ENCODE peak calls at places on chromosomes 16 and 17, in six cellular contexts. One of them, this sample, is unnamed.

GRCh38 chr17:82346342-82347300 is 12.4 kb upstream of the TEX19 start:
- DNase-seq in A549: no peak
- DNase-seq in WTC11: no peak
- DNase-seq in endothelial cell of umbilical vein: no peak
- DNase-seq in HepG2: peak
- DNase-seq in K562: no peak
- DNase-seq in this sample: no peak

GRCh38 chr16:57531635-57532220 is 4.6 kb downstream of the CCDC102A start:
- DNase-seq in A549: no peak
- DNase-seq in WTC11: peak
- DNase-seq in endothelial cell of umbilical vein: no peak
- DNase-seq in HepG2: no peak
- DNase-seq in K562: no peak
- DNase-seq in this sample: peak

GRCh38 chr17:67017895-67018294 is 26.5 kb upstream of the CACNG1 start:
- DNase-seq in A549: no peak
- DNase-seq in WTC11: no peak
- DNase-seq in endothelial cell of umbilical vein: no peak
- DNase-seq in HepG2: no peak
- DNase-seq in K562: no peak
- DNase-seq in this sample: no peak

GRCh38 chr16:56983211-56983751 is 6.1 kb upstream of the NLRC5 start:
- DNase-seq in A549: no peak
- DNase-seq in WTC11: no peak
- DNase-seq in endothelial cell of umbilical vein: no peak
- DNase-seq in HepG2: no peak
- DNase-seq in K562: no peak
- DNase-seq in this sample: no peak

GRCh38 chr16:74570412-74571301 is 36.3 kb downstream of the GLG1 start:
- DNase-seq in A549: no peak
- DNase-seq in WTC11: no peak
- DNase-seq in endothelial cell of umbilical vein: no peak
- DNase-seq in HepG2: peak
- DNase-seq in K562: no peak
- DNase-seq in this sample: no peak

GRCh38 chr16:31475949-31476304 is 4.0 kb downstream of the TGFB1I1 start:
- DNase-seq in A549: no peak
- DNase-seq in WTC11: peak
- DNase-seq in endothelial cell of umbilical vein: no peak
- DNase-seq in HepG2: no peak
- DNase-seq in K562: peak
- DNase-seq in this sample: no peak

GRCh38 chr16:3020247-3020603 is at the start of gene TNFRSF12A:
- DNase-seq in A549: peak
- DNase-seq in WTC11: peak
- DNase-seq in endothelial cell of umbilical vein: peak
- DNase-seq in HepG2: peak
- DNase-seq in K562: peak
- DNase-seq in this sample: peak

GRCh38 chr16:60922920-60923319 is 1113.3 kb downstream of the CDH8 start:
- DNase-seq in A549: no peak
- DNase-seq in WTC11: no peak
- DNase-seq in endothelial cell of umbilical vein: no peak
- DNase-seq in HepG2: no peak
- DNase-seq in K562: no peak
- DNase-seq in this sample: no peak

GRCh38 chr17:39716879-39717536 is 13.3 kb downstream of the MIEN1 start:
- DNase-seq in A549: no peak
- DNase-seq in WTC11: no peak
- DNase-seq in endothelial cell of umbilical vein: no peak
- DNase-seq in HepG2: no peak
- DNase-seq in K562: no peak
- DNase-seq in this sample: no peak

GRCh38 chr16:67170168-67170947 is at the start of gene NOL3:
- DNase-seq in A549: peak
- DNase-seq in WTC11: peak
- DNase-seq in endothelial cell of umbilical vein: peak
- DNase-seq in HepG2: peak
- DNase-seq in K562: peak
- DNase-seq in this sample: no peak

GRCh38 chr16:70717817-70718216 is 32.0 kb upstream of the MTSS2 start:
- DNase-seq in A549: no peak
- DNase-seq in WTC11: no peak
- DNase-seq in endothelial cell of umbilical vein: no peak
- DNase-seq in HepG2: no peak
- DNase-seq in K562: no peak
- DNase-seq in this sample: no peak

GRCh38 chr17:37791434-37791833 is 46.6 kb upstream of the HNF1B start:
- DNase-seq in A549: peak
- DNase-seq in WTC11: peak
- DNase-seq in endothelial cell of umbilical vein: peak
- DNase-seq in HepG2: peak
- DNase-seq in K562: peak
- DNase-seq in this sample: no peak

GRCh38 chr17:73757324-73757942 is 113.2 kb upstream of the SDK2 start:
- DNase-seq in A549: no peak
- DNase-seq in WTC11: no peak
- DNase-seq in endothelial cell of umbilical vein: no peak
- DNase-seq in HepG2: no peak
- DNase-seq in K562: no peak
- DNase-seq in this sample: no peak

GRCh38 chr16:29198231-29198630 is 208.3 kb downstream of the NPIPB11 start:
- DNase-seq in A549: no peak
- DNase-seq in WTC11: no peak
- DNase-seq in endothelial cell of umbilical vein: no peak
- DNase-seq in HepG2: no peak
- DNase-seq in K562: no peak
- DNase-seq in this sample: peak

GRCh38 chr16:29198731-29199521 is 207.6 kb downstream of the NPIPB11 start:
- DNase-seq in A549: no peak
- DNase-seq in WTC11: no peak
- DNase-seq in endothelial cell of umbilical vein: no peak
- DNase-seq in HepG2: no peak
- DNase-seq in K562: no peak
- DNase-seq in this sample: no peak
- TF ChIP-seq JUN in A549: no peak
- TF ChIP-seq JUN in WTC11: no peak
- TF ChIP-seq JUN in endothelial cell of umbilical vein: no peak
- TF ChIP-seq JUN in HepG2: no peak
- TF ChIP-seq JUN in K562: no peak
- TF ChIP-seq JUN in this sample: no peak

DNA sequence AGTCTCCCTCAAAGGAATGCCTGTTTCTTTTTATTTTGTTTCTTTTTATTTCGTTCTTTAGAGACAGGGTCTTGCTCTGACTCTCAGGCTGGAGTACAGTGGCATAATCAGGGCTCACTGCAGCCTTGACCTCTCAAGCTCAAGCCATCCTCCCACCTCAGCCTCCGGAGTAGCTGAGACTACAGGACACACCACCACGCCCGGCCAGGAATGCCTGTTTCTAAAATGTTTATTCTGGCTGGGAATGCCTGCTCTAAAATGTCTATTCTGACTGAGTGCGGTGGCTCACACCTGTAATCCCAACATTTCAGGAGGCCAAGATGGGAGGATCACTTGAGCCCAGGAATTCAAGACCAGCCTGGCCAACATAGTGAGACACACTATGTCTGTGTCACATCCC is 2.5 kb upstream of the MMP28 start:
- DNase-seq in A549: no peak
- DNase-seq in WTC11: no peak
- DNase-seq in endothelial cell of umbilical vein: no peak
- DNase-seq in HepG2: no peak
- DNase-seq in K562: no peak
- DNase-seq in this sample: peak
- TF ChIP-seq JUN in A549: no peak
- TF ChIP-seq JUN in WTC11: no peak
- TF ChIP-seq JUN in endothelial cell of umbilical vein: no peak
- TF ChIP-seq JUN in HepG2: no peak
- TF ChIP-seq JUN in K562: no peak
- TF ChIP-seq JUN in this sample: no peak

GRCh38 chr17:33434841-33435240 is 141.7 kb upstream of the ASIC2 start:
- DNase-seq in A549: no peak
- DNase-seq in WTC11: no peak
- DNase-seq in endothelial cell of umbilical vein: no peak
- DNase-seq in HepG2: no peak
- DNase-seq in K562: no peak
- DNase-seq in this sample: no peak
- TF ChIP-seq JUN in A549: no peak
- TF ChIP-seq JUN in WTC11: no peak
- TF ChIP-seq JUN in endothelial cell of umbilical vein: no peak
- TF ChIP-seq JUN in HepG2: no peak
- TF ChIP-seq JUN in K562: no peak
- TF ChIP-seq JUN in this sample: no peak

GRCh38 chr17:17071531-17072360 is 29.5 kb downstream of the MPRIP start:
- DNase-seq in A549: no peak
- DNase-seq in WTC11: no peak
- DNase-seq in endothelial cell of umbilical vein: no peak
- DNase-seq in HepG2: no peak
- DNase-seq in K562: no peak
- DNase-seq in this sample: no peak

GRCh38 chr17:17073627-17074521 is 31.6 kb downstream of the MPRIP start:
- DNase-seq in A549: no peak
- DNase-seq in WTC11: no peak
- DNase-seq in endothelial cell of umbilical vein: no peak
- DNase-seq in HepG2: no peak
- DNase-seq in K562: no peak
- DNase-seq in this sample: no peak

GRCh38 chr17:17070931-17071330 is 28.7 kb downstream of the MPRIP start:
- DNase-seq in A549: no peak
- DNase-seq in WTC11: peak
- DNase-seq in endothelial cell of umbilical vein: no peak
- DNase-seq in HepG2: no peak
- DNase-seq in K562: no peak
- DNase-seq in this sample: no peak

GRCh38 chr17:17073006-17073626 is 30.9 kb downstream of the MPRIP start:
- DNase-seq in A549: no peak
- DNase-seq in WTC11: no peak
- DNase-seq in endothelial cell of umbilical vein: no peak
- DNase-seq in HepG2: no peak
- DNase-seq in K562: no peak
- DNase-seq in this sample: no peak

DNA sequence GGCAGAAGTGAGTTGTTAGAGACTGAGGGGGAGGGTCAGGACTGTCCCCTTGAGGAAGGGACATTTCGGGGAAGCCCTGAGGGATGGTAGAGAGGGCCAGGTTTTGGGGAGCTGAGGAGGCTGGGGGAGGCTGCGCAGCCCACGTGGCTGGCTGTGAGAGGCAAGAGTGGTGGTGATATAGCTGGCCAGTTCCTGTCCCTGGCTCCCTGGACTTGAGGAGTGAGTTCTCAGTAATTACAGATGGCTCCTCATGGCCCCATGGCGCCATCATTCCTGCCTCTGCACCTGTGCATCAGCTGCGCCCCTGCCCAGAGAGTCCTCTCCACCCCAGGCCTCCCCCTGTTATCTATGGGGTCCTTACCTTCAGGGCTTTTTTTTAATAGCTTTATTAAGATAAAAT is 30.3 kb downstream of the MPRIP start:
- DNase-seq in A549: no peak
- DNase-seq in WTC11: no peak
- DNase-seq in endothelial cell of umbilical vein: no peak
- DNase-seq in HepG2: no peak
- DNase-seq in K562: no peak
- DNase-seq in this sample: no peak
- TF ChIP-seq JUN in A549: no peak
- TF ChIP-seq JUN in WTC11: no peak
- TF ChIP-seq JUN in endothelial cell of umbilical vein: no peak
- TF ChIP-seq JUN in HepG2: no peak
- TF ChIP-seq JUN in K562: no peak
- TF ChIP-seq JUN in this sample: no peak

DNA sequence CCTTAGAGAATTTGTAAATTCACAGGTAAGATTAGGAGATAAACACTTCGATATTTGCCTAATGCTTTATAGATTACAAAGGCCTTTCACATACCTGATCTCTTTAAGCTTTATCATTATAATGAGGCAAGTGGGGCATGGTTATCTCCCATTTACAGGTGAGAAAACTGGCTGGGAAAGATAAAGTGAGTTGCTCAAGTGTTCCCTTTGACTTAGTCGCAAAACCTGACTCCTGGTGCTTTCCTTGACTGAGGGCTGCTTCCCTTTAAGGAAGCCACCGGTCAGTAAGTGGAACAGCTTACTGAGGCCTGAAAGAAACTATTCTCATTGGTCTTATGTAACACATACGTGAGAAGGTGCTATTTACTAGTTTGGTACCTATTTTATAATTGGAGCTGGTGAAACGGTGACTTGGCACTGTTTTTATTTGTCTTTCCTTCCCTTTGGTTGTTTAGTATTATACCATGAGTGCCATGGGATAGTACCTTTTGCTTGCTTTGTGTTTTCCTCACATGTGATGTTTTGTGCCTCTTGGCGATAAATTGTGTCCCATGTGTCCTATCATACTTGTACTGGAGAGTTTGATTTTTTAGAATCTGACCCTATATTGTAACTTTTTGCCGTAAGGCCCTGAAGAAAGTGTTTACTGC is 57.2 kb downstream of the NUP88 start:
- DNase-seq in A549: no peak
- DNase-seq in WTC11: no peak
- DNase-seq in endothelial cell of umbilical vein: no peak
- DNase-seq in HepG2: no peak
- DNase-seq in K562: no peak
- DNase-seq in this sample: peak
- TF ChIP-seq JUN in A549: no peak
- TF ChIP-seq JUN in WTC11: no peak
- TF ChIP-seq JUN in endothelial cell of umbilical vein: no peak
- TF ChIP-seq JUN in HepG2: no peak
- TF ChIP-seq JUN in K562: no peak
- TF ChIP-seq JUN in this sample: no peak